ENCODE peak calls at places on chromosomes 3 and 15, in eight cellular contexts. One of them, this sample, is unnamed.

GRCh38 chr3:76361010-76361409 is 575.7 kb upstream of the ZNF717 start:
- DNase-seq in tibial artery: no peak
- DNase-seq in heart right ventricle: no peak
- DNase-seq in A549: no peak
- DNase-seq in psoas muscle: no peak
- DNase-seq in right atrium auricular region: no peak
- DNase-seq in hepatocyte: no peak
- DNase-seq in kidney: no peak
- DNase-seq in this sample: no peak

GRCh38 chr3:119427669-119428068 is 35.7 kb downstream of the TMEM39A start:
- DNase-seq in psoas muscle: no peak
- DNase-seq in right atrium auricular region: no peak
- DNase-seq in kidney: no peak
- DNase-seq in tibial artery: no peak
- DNase-seq in hepatocyte: no peak
- DNase-seq in A549: no peak
- DNase-seq in heart right ventricle: no peak
- DNase-seq in this sample: no peak

GRCh38 chr3:60266444-60266843 is 984.8 kb downstream of the FHIT start:
- DNase-seq in heart right ventricle: no peak
- DNase-seq in right atrium auricular region: no peak
- DNase-seq in psoas muscle: no peak
- DNase-seq in tibial artery: no peak
- DNase-seq in hepatocyte: no peak
- DNase-seq in kidney: no peak
- DNase-seq in A549: no peak
- DNase-seq in this sample: no peak

GRCh38 chr3:46701211-46701939 is at the start of gene TMIE:
- DNase-seq in tibial artery: no peak
- DNase-seq in kidney: peak
- DNase-seq in right atrium auricular region: no peak
- DNase-seq in psoas muscle: peak
- DNase-seq in A549: no peak
- DNase-seq in heart right ventricle: no peak
- DNase-seq in hepatocyte: no peak
- DNase-seq in this sample: no peak

GRCh38 chr3:12186515-12187286 is 28.0 kb upstream of the TIMP4 start:
- DNase-seq in heart right ventricle: no peak
- DNase-seq in right atrium auricular region: no peak
- DNase-seq in hepatocyte: no peak
- DNase-seq in kidney: no peak
- DNase-seq in A549: no peak
- DNase-seq in psoas muscle: no peak
- DNase-seq in tibial artery: peak
- DNase-seq in this sample: no peak

GRCh38 chr15:43505723-43506122 is 11.7 kb upstream of the MAP1A start:
- DNase-seq in kidney: no peak
- DNase-seq in tibial artery: no peak
- DNase-seq in hepatocyte: peak
- DNase-seq in right atrium auricular region: no peak
- DNase-seq in A549: no peak
- DNase-seq in psoas muscle: no peak
- DNase-seq in heart right ventricle: no peak
- DNase-seq in this sample: no peak

GRCh38 chr3:49020335-49021212 is 1.3 kb upstream of the NDUFAF3 start:
- DNase-seq in right atrium auricular region: no peak
- DNase-seq in A549: no peak
- DNase-seq in kidney: peak
- DNase-seq in heart right ventricle: peak
- DNase-seq in tibial artery: peak
- DNase-seq in hepatocyte: peak
- DNase-seq in psoas muscle: peak
- DNase-seq in this sample: peak

GRCh38 chr3:15107075-15107947 is 8.4 kb upstream of the RBSN start:
- DNase-seq in hepatocyte: peak
- DNase-seq in kidney: no peak
- DNase-seq in psoas muscle: no peak
- DNase-seq in right atrium auricular region: no peak
- DNase-seq in tibial artery: no peak
- DNase-seq in heart right ventricle: no peak
- DNase-seq in A549: no peak
- DNase-seq in this sample: no peak

GRCh38 chr3:192449036-192449435 is 278.3 kb downstream of the FGF12 start:
- DNase-seq in heart right ventricle: no peak
- DNase-seq in tibial artery: no peak
- DNase-seq in kidney: no peak
- DNase-seq in hepatocyte: no peak
- DNase-seq in A549: no peak
- DNase-seq in psoas muscle: no peak
- DNase-seq in right atrium auricular region: no peak
- DNase-seq in this sample: no peak

GRCh38 chr3:177673105-177673804 is 476.0 kb upstream of the TBL1XR1 start:
- DNase-seq in kidney: no peak
- DNase-seq in heart right ventricle: peak
- DNase-seq in A549: no peak
- DNase-seq in psoas muscle: no peak
- DNase-seq in tibial artery: peak
- DNase-seq in right atrium auricular region: no peak
- DNase-seq in hepatocyte: peak
- DNase-seq in this sample: no peak

GRCh38 chr3:154936196-154936595 is 143.9 kb upstream of the MME start:
- DNase-seq in kidney: no peak
- DNase-seq in psoas muscle: no peak
- DNase-seq in hepatocyte: no peak
- DNase-seq in heart right ventricle: no peak
- DNase-seq in right atrium auricular region: no peak
- DNase-seq in A549: no peak
- DNase-seq in tibial artery: no peak
- DNase-seq in this sample: no peak

GRCh38 chr3:63960048-63960711 is 48.0 kb upstream of the SCAANT1 start:
- DNase-seq in A549: peak
- DNase-seq in hepatocyte: no peak
- DNase-seq in kidney: no peak
- DNase-seq in tibial artery: peak
- DNase-seq in heart right ventricle: no peak
- DNase-seq in right atrium auricular region: no peak
- DNase-seq in psoas muscle: peak
- DNase-seq in this sample: no peak

GRCh38 chr3:135503429-135504083 is 462.0 kb upstream of the PPP2R3A start:
- DNase-seq in hepatocyte: peak
- DNase-seq in heart right ventricle: peak
- DNase-seq in tibial artery: peak
- DNase-seq in A549: peak
- DNase-seq in kidney: peak
- DNase-seq in psoas muscle: peak
- DNase-seq in right atrium auricular region: no peak
- DNase-seq in this sample: no peak

GRCh38 chr3:11558002-11558401 is 85.7 kb downstream of the VGLL4 start:
- DNase-seq in tibial artery: no peak
- DNase-seq in kidney: peak
- DNase-seq in A549: no peak
- DNase-seq in heart right ventricle: no peak
- DNase-seq in hepatocyte: no peak
- DNase-seq in psoas muscle: no peak
- DNase-seq in right atrium auricular region: no peak
- DNase-seq in this sample: no peak

GRCh38 chr3:161081675-161082462 is 23.3 kb downstream of the B3GALNT1 start:
- DNase-seq in tibial artery: no peak
- DNase-seq in A549: no peak
- DNase-seq in hepatocyte: no peak
- DNase-seq in heart right ventricle: no peak
- DNase-seq in kidney: no peak
- DNase-seq in psoas muscle: no peak
- DNase-seq in right atrium auricular region: no peak
- DNase-seq in this sample: no peak

GRCh38 chr3:30658328-30659052 is 52.1 kb downstream of the TGFBR2 start:
- DNase-seq in A549: no peak
- DNase-seq in kidney: no peak
- DNase-seq in psoas muscle: no peak
- DNase-seq in right atrium auricular region: no peak
- DNase-seq in heart right ventricle: peak
- DNase-seq in hepatocyte: no peak
- DNase-seq in tibial artery: no peak
- DNase-seq in this sample: no peak

GRCh38 chr3:129888739-129889138 is 4.8 kb downstream of the TMCC1 start:
- DNase-seq in heart right ventricle: no peak
- DNase-seq in hepatocyte: no peak
- DNase-seq in A549: no peak
- DNase-seq in right atrium auricular region: no peak
- DNase-seq in kidney: no peak
- DNase-seq in tibial artery: no peak
- DNase-seq in psoas muscle: no peak
- DNase-seq in this sample: no peak

GRCh38 chr3:64109438-64109837 is 86.1 kb upstream of the PSMD6 start:
- DNase-seq in tibial artery: no peak
- DNase-seq in A549: no peak
- DNase-seq in psoas muscle: no peak
- DNase-seq in right atrium auricular region: no peak
- DNase-seq in kidney: peak
- DNase-seq in heart right ventricle: peak
- DNase-seq in hepatocyte: peak
- DNase-seq in this sample: no peak

GRCh38 chr3:69368129-69368741 is 17.7 kb downstream of the FRMD4B start:
- DNase-seq in A549: no peak
- DNase-seq in psoas muscle: no peak
- DNase-seq in heart right ventricle: no peak
- DNase-seq in right atrium auricular region: no peak
- DNase-seq in tibial artery: no peak
- DNase-seq in kidney: no peak
- DNase-seq in hepatocyte: no peak
- DNase-seq in this sample: no peak

GRCh38 chr3:111326144-111326995 is 215.6 kb upstream of the CD96 start:
- DNase-seq in tibial artery: no peak
- DNase-seq in heart right ventricle: no peak
- DNase-seq in kidney: no peak
- DNase-seq in A549: no peak
- DNase-seq in right atrium auricular region: no peak
- DNase-seq in psoas muscle: no peak
- DNase-seq in hepatocyte: no peak
- DNase-seq in this sample: no peak

GRCh38 chr3:30908466-30909037 is 14.1 kb upstream of the GADL1 start:
- DNase-seq in psoas muscle: no peak
- DNase-seq in tibial artery: no peak
- DNase-seq in heart right ventricle: no peak
- DNase-seq in hepatocyte: no peak
- DNase-seq in kidney: no peak
- DNase-seq in right atrium auricular region: no peak
- DNase-seq in A549: no peak
- DNase-seq in this sample: no peak

GRCh38 chr3:141237701-141238521 is 6.3 kb downstream of the PXYLP1 start:
- DNase-seq in right atrium auricular region: no peak
- DNase-seq in kidney: no peak
- DNase-seq in psoas muscle: peak
- DNase-seq in A549: no peak
- DNase-seq in heart right ventricle: peak
- DNase-seq in hepatocyte: no peak
- DNase-seq in tibial artery: no peak
- DNase-seq in this sample: no peak

GRCh38 chr15:51390239-51390931 is 48.9 kb downstream of the GLDN start:
- DNase-seq in A549: no peak
- DNase-seq in kidney: no peak
- DNase-seq in hepatocyte: no peak
- DNase-seq in psoas muscle: no peak
- DNase-seq in tibial artery: no peak
- DNase-seq in heart right ventricle: no peak
- DNase-seq in right atrium auricular region: no peak
- DNase-seq in this sample: no peak

GRCh38 chr3:150407818-150408231 is 273 bp upstream of the TSC22D2 start:
- DNase-seq in hepatocyte: no peak
- DNase-seq in A549: peak
- DNase-seq in kidney: no peak
- DNase-seq in psoas muscle: no peak
- DNase-seq in tibial artery: peak
- DNase-seq in heart right ventricle: peak
- DNase-seq in right atrium auricular region: no peak
- DNase-seq in this sample: no peak

GRCh38 chr3:188534633-188535032 is 380.7 kb downstream of the LPP start:
- DNase-seq in heart right ventricle: no peak
- DNase-seq in tibial artery: no peak
- DNase-seq in hepatocyte: no peak
- DNase-seq in kidney: no peak
- DNase-seq in psoas muscle: no peak
- DNase-seq in right atrium auricular region: no peak
- DNase-seq in A549: no peak
- DNase-seq in this sample: no peak

GRCh38 chr15:80970018-80970657 is 19.5 kb downstream of the MESD start:
- DNase-seq in right atrium auricular region: peak
- DNase-seq in tibial artery: no peak
- DNase-seq in hepatocyte: peak
- DNase-seq in heart right ventricle: peak
- DNase-seq in psoas muscle: no peak
- DNase-seq in kidney: no peak
- DNase-seq in A549: peak
- DNase-seq in this sample: peak

GRCh38 chr15:100601158-100601557 is 826 bp downstream of the LINS1 start:
- DNase-seq in heart right ventricle: no peak
- DNase-seq in kidney: no peak
- DNase-seq in hepatocyte: peak
- DNase-seq in psoas muscle: no peak
- DNase-seq in tibial artery: no peak
- DNase-seq in A549: no peak
- DNase-seq in right atrium auricular region: no peak
- DNase-seq in this sample: no peak

GRCh38 chr3:71492969-71493368 is 90.6 kb downstream of the FOXP1 start:
- DNase-seq in kidney: no peak
- DNase-seq in tibial artery: no peak
- DNase-seq in right atrium auricular region: no peak
- DNase-seq in heart right ventricle: no peak
- DNase-seq in hepatocyte: no peak
- DNase-seq in A549: no peak
- DNase-seq in psoas muscle: no peak
- DNase-seq in this sample: no peak
- H3K27ac ChIP-seq in kidney: no peak
- H3K27ac ChIP-seq in tibial artery: no peak
- H3K27ac ChIP-seq in right atrium auricular region: no peak
- H3K27ac ChIP-seq in heart right ventricle: no peak
- H3K27ac ChIP-seq in hepatocyte: no peak
- H3K27ac ChIP-seq in A549: no peak
- H3K27ac ChIP-seq in psoas muscle: no peak
- H3K27ac ChIP-seq in this sample: no peak

GRCh38 chr3:38984110-38984509 is 67.6 kb downstream of the SCN11A start:
- DNase-seq in hepatocyte: no peak
- DNase-seq in right atrium auricular region: no peak
- DNase-seq in kidney: no peak
- DNase-seq in A549: no peak
- DNase-seq in heart right ventricle: no peak
- DNase-seq in psoas muscle: no peak
- DNase-seq in tibial artery: no peak
- DNase-seq in this sample: no peak
- TF ChIP-seq CTCF in hepatocyte: no peak
- TF ChIP-seq CTCF in right atrium auricular region: no peak
- TF ChIP-seq CTCF in kidney: no peak
- TF ChIP-seq CTCF in A549: no peak
- TF ChIP-seq CTCF in heart right ventricle: no peak
- TF ChIP-seq CTCF in psoas muscle: no peak
- TF ChIP-seq CTCF in tibial artery: no peak
- TF ChIP-seq CTCF in this sample: no peak

GRCh38 chr3:170703121-170703588 is 117.3 kb upstream of the SLC7A14 start:
- DNase-seq in tibial artery: no peak
- DNase-seq in right atrium auricular region: no peak
- DNase-seq in heart right ventricle: no peak
- DNase-seq in hepatocyte: no peak
- DNase-seq in kidney: no peak
- DNase-seq in A549: no peak
- DNase-seq in psoas muscle: no peak
- DNase-seq in this sample: no peak
- H3K27ac ChIP-seq in tibial artery: no peak
- H3K27ac ChIP-seq in right atrium auricular region: no peak
- H3K27ac ChIP-seq in heart right ventricle: no peak
- H3K27ac ChIP-seq in hepatocyte: no peak
- H3K27ac ChIP-seq in kidney: no peak
- H3K27ac ChIP-seq in A549: no peak
- H3K27ac ChIP-seq in psoas muscle: no peak
- H3K27ac ChIP-seq in this sample: no peak

GRCh38 chr15:90529369-90530249 is at the start of gene CRTC3:
- DNase-seq in kidney: peak
- DNase-seq in psoas muscle: peak
- DNase-seq in hepatocyte: peak
- DNase-seq in A549: peak
- DNase-seq in heart right ventricle: peak
- DNase-seq in tibial artery: peak
- DNase-seq in right atrium auricular region: no peak
- DNase-seq in this sample: peak
- TF ChIP-seq CTCF in kidney: no peak
- TF ChIP-seq CTCF in psoas muscle: no peak
- TF ChIP-seq CTCF in hepatocyte: no peak
- TF ChIP-seq CTCF in A549: peak
- TF ChIP-seq CTCF in heart right ventricle: peak
- TF ChIP-seq CTCF in tibial artery: no peak
- TF ChIP-seq CTCF in right atrium auricular region: no peak
- TF ChIP-seq CTCF in this sample: no peak

This sample was measured in coronary artery.